ENCODE peak calls at places on chromosomes 11 and 22, in six cellular contexts. Q is suprapubic skin, H is OCI-LY7, W is right atrium auricular region, K is IMR-90, C is thoracic aorta. G is an unnamed sample. For H3K4me1, the result is how much of the 10 kb centered on the place peaks cover.

GRCh38 chr11:72354356-72355115 is 79.8 kb downstream of the CLPB start:
- DNase-seq in Q (no peak), H (no peak), W (no peak), K (peak), C (no peak), G (no peak)

GRCh38 chr22:42717197-42717967 is 3.3 kb downstream of the A4GALT start:
- DNase-seq in Q (no peak), H (peak), W (no peak), K (no peak), C (no peak), G (no peak)

GRCh38 chr22:43346521-43346929 is 3.4 kb upstream of the SCUBE1 start:
- DNase-seq in Q (no peak), H (peak), W (no peak), K (no peak), C (no peak), G (peak)

GRCh38 chr11:26790738-26791137 is 68.9 kb upstream of the SLC5A12 start:
- DNase-seq in Q (no peak), H (no peak), W (no peak), K (no peak), C (no peak), G (no peak)

GRCh38 chr11:68003846-68004550 is at the start of gene UNC93B1:
- DNase-seq in Q (peak), H (peak), W (peak), K (peak), C (peak), G (peak)

GRCh38 chr11:22666700-22667439 is 459 bp downstream of the GAS2 start:
- DNase-seq in Q (no peak), H (no peak), W (no peak), K (no peak), C (no peak), G (peak)

GRCh38 chr11:8720376-8720775 is 37.8 kb downstream of the RPL27A start:
- DNase-seq in Q (no peak), H (no peak), W (no peak), K (peak), C (no peak), G (no peak)

GRCh38 chr11:6251990-6252473 is 7.6 kb upstream of the CCKBR start:
- DNase-seq in Q (no peak), H (no peak), W (no peak), K (peak), C (no peak), G (peak)

GRCh38 chr11:2708757-2709281 is 9.0 kb upstream of the KCNQ1OT1 start:
- DNase-seq in Q (no peak), H (no peak), W (no peak), K (peak), C (no peak), G (no peak)

GRCh38 chr11:132054822-132055221 is 684.4 kb downstream of the NTM start:
- DNase-seq in Q (no peak), H (no peak), W (no peak), K (peak), C (no peak), G (no peak)

GRCh38 chr11:123776160-123776559 is 21.8 kb upstream of the OR6X1 start:
- DNase-seq in Q (no peak), H (no peak), W (no peak), K (no peak), C (no peak), G (no peak)

GRCh38 chr11:69044111-69045013 is 4.4 kb upstream of the TPCN2 start:
- DNase-seq in Q (no peak), H (peak), W (peak), K (peak), C (no peak), G (peak)

GRCh38 chr11:95487391-95487790 is 256.4 kb upstream of the SESN3 start:
- DNase-seq in Q (no peak), H (no peak), W (no peak), K (no peak), C (no peak), G (no peak)

GRCh38 chr11:45341379-45341778 is 55.2 kb upstream of the SYT13 start:
- DNase-seq in Q (no peak), H (no peak), W (no peak), K (no peak), C (no peak), G (no peak)

GRCh38 chr11:57426754-57427691 is at the start of gene SLC43A3:
- DNase-seq in Q (peak), H (peak), W (peak), K (peak), C (no peak), G (peak)

GRCh38 chr11:42770444-42771065 is 541.2 kb upstream of the API5 start:
- DNase-seq in Q (no peak), H (peak), W (no peak), K (no peak), C (no peak), G (peak)

GRCh38 chr11:72807021-72807693 is 7.1 kb upstream of the ATG16L2 start:
- DNase-seq in Q (no peak), H (no peak), W (no peak), K (peak), C (no peak), G (no peak)

GRCh38 chr22:42763965-42764480 is 43.4 kb upstream of the A4GALT start:
- DNase-seq in Q (no peak), H (no peak), W (no peak), K (no peak), C (no peak), G (no peak)

GRCh38 chr11:110091995-110092576 is 1.1 kb upstream of the ZC3H12C start:
- DNase-seq in Q (no peak), H (no peak), W (no peak), K (no peak), C (no peak), G (peak)

GRCh38 chr11:105915036-105915435 is 107.0 kb downstream of the MSANTD4 start:
- DNase-seq in Q (no peak), H (no peak), W (no peak), K (no peak), C (no peak), G (no peak)

GRCh38 chr22:20029550-20030225 is 8.8 kb downstream of the TANGO2 start:
- DNase-seq in Q (no peak), H (no peak), W (no peak), K (no peak), C (no peak), G (no peak)

GRCh38 chr22:46812034-46812605 is 49.7 kb downstream of the TBC1D22A start:
- DNase-seq in Q (no peak), H (no peak), W (peak), K (no peak), C (no peak), G (no peak)

GRCh38 chr11:121696177-121696863 is 243.6 kb upstream of the SORL1-AS1 start:
- DNase-seq in Q (no peak), H (no peak), W (no peak), K (no peak), C (no peak), G (no peak)

GRCh38 chr11:15852179-15852578 is 504.2 kb downstream of the SOX6 start:
- DNase-seq in Q (no peak), H (no peak), W (no peak), K (peak), C (no peak), G (no peak)

GRCh38 chr11:22173532-22173931 is 19.4 kb upstream of the ANO5 start:
- DNase-seq in Q (no peak), H (no peak), W (no peak), K (no peak), C (no peak), G (no peak)

GRCh38 chr22:46171940-46172339 is 21.6 kb downstream of the PPARA start:
- DNase-seq in Q (no peak), H (no peak), W (no peak), K (peak), C (no peak), G (no peak)

GRCh38 chr22:23749747-23750373 is 1.1 kb downstream of the ZNF70 start:
- DNase-seq in Q (no peak), H (no peak), W (no peak), K (no peak), C (no peak), G (no peak)

GRCh38 chr11:70371241-70371640 is 27.1 kb upstream of the CTTN start:
- DNase-seq in Q (no peak), H (no peak), W (no peak), K (peak), C (no peak), G (no peak)

GRCh38 chr11:120336641-120337132 is 474 bp downstream of the ARHGEF12 start:
- DNase-seq in Q (peak), H (peak), W (peak), K (peak), C (no peak), G (peak)

GRCh38 chr22:44261164-44261860 is 51.4 kb downstream of the SHISAL1 start:
- DNase-seq in Q (peak), H (no peak), W (no peak), K (no peak), C (no peak), G (no peak)

GRCh38 chr11:12845739-12846358 is 163.3 kb upstream of the RASSF10 start:
- DNase-seq in Q (no peak), H (peak), W (no peak), K (peak), C (no peak), G (no peak)

GRCh38 chr11:106309070-106309684 is 231.7 kb downstream of the AASDHPPT start:
- DNase-seq in Q (no peak), H (no peak), W (no peak), K (no peak), C (no peak), G (no peak)

GRCh38 chr11:2549080-2549479 is 104.3 kb downstream of the KCNQ1 start:
- DNase-seq in Q (peak), H (no peak), W (no peak), K (no peak), C (no peak), G (peak)

GRCh38 chr11:72293910-72294533 is 50.0 kb upstream of the PHOX2A start:
- DNase-seq in Q (no peak), H (no peak), W (no peak), K (no peak), C (no peak), G (peak)

GRCh38 chr11:1840780-1841480 is 2.1 kb downstream of the TNNI2 start:
- DNase-seq in Q (no peak), H (peak), W (no peak), K (no peak), C (no peak), G (no peak)

GRCh38 chr11:104898685-104899013 is 389 bp upstream of the CASP12 start:
- DNase-seq in Q (no peak), H (no peak), W (no peak), K (no peak), C (no peak), G (no peak)

DNA sequence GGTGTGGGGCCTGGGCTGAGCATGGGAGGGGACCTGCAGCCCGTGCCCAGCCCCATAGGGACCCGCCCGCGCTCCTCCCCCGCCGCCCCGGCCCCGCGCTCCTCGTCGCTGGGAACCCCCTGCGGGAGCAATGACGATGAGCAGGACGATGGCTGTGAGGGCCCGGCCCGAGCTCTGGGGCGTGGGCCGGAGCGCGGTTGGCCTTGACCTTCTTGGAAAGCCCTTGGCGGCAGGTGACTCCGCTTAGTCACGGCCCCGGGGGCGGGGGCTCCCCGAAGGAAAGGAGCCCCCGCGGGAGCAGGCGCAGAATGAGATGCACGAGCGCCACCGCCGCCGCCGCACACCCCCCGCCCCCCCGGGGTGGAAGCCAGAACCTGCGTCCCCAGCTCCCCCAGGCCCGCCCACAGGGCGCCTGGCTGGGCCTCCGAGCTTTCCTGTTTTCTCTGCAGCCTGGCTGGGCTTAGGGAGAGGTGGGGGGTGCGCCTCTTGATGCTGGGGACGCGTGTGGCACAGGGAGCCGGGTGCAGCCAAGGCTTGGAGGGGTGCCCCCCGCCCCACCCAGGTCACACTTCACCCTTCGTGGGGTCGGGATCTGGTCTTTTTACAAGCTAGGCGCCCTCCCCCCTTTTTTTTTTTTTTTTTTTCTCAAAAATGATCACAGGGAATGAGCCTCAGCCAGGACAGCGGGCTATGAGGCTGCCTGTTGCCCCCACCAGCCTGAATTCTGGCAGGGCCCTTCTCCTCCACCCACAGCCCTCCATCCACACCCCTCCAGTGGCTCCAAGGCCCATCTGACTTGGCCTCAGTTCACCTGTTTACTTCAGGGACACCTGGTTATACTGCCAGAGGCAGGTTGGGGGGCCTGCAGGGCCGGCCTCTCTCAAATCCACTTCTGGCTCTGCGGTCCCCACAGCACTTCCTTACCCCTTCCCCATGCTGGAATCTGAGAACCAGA is 17.9 kb downstream of the CRELD2 start:
- DNase-seq in Q (peak), H (peak), W (peak), K (peak), C (peak), G (peak)
- H3K4me1 ChIP-seq in Q (half or more), H (half or more), W (under half), K (under half), C (under half), G (under half)

GRCh38 chr11:4105916-4106315 is 11.3 kb downstream of the RRM1 start:
- DNase-seq in Q (no peak), H (no peak), W (no peak), K (no peak), C (no peak), G (no peak)

GRCh38 chr11:4103269-4103668 is 8.7 kb downstream of the RRM1 start:
- DNase-seq in Q (no peak), H (no peak), W (no peak), K (no peak), C (no peak), G (no peak)

GRCh38 chr11:4098026-4098621 is 3.5 kb downstream of the RRM1 start:
- DNase-seq in Q (no peak), H (no peak), W (no peak), K (peak), C (no peak), G (no peak)

GRCh38 chr11:4102711-4103110 is 8.1 kb downstream of the RRM1 start:
- DNase-seq in Q (no peak), H (no peak), W (no peak), K (no peak), C (no peak), G (no peak)
- H3K4me1 ChIP-seq in Q (under half), H (under half), W (under half), K (under half), C (under half), G (under half)

GRCh38 chr11:48033918-48034341 is 53.6 kb downstream of the PTPRJ start:
- DNase-seq in Q (no peak), H (no peak), W (no peak), K (no peak), C (no peak), G (no peak)

GRCh38 chr11:48036011-48036410 is 55.7 kb downstream of the PTPRJ start:
- DNase-seq in Q (no peak), H (no peak), W (no peak), K (peak), C (no peak), G (no peak)

GRCh38 chr11:48036466-48036865 is 56.1 kb downstream of the PTPRJ start:
- DNase-seq in Q (no peak), H (no peak), W (no peak), K (peak), C (no peak), G (no peak)

GRCh38 chr11:48037709-48038468 is 57.5 kb downstream of the PTPRJ start:
- DNase-seq in Q (no peak), H (peak), W (no peak), K (peak), C (no peak), G (no peak)

DNA sequence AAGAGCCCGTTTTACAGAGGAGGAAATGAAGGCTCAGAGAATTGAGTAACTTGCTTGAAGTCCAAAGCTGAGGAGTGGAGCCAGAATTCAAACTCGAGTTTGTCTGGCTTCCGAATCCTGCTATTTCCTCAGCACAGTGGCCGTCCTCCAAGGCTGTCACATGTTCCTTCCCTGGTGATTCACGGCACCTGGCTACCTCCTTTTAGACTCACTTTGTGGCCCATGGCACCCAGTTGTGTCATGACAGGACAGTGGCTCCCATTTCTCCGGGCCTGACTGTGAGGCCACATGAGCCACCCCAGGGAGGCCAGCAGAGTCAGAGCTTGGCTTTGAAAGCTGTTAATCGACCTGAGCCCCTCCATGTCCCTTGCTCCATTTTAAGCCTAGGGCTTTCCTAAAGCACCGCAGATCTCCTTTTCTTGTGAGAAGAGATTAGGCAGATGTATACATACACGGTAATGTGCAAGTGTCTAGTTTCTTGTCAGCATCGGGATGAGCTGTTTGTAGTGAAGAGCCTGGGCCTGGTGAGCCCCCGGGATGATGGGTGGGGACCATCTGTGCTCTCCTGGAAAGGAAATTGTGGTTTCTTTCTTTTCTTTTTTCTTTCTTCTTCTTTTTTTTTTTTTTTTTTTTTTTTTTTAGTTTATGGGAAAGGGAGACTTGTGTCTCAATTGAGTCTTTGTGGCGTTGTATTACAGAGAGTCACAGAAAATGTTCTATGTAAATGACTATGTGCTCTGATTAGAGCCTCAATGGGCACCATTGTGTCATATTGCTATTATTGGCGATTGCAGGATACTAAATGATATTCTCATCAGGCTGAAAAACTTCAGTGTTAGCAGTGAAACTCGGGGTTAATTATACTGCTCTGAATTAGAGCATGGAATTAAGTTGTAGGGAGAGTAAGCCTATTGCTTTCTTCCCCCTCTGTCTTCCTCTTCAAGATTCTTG is 54.8 kb downstream of the PTPRJ start:
- DNase-seq in Q (peak), H (no peak), W (peak), K (no peak), C (peak), G (no peak)
- H3K4me1 ChIP-seq in Q (under half), H (half or more), W (under half), K (under half), C (under half), G (under half)

GRCh38 chr11:75248924-75249256 is 8.3 kb downstream of the TPBGL start:
- DNase-seq in Q (no peak), H (no peak), W (no peak), K (no peak), C (no peak), G (no peak)
- H3K4me1 ChIP-seq in Q (under half), H (under half), W (under half), K (under half), C (under half), G (under half)